ENCODE peak calls at places on chromosomes 7 and 10, in seven cellular contexts. X, M, P, T, G, O and C are unnamed samples.
A peak's percentile ranks its signal among the peaks of the same experiment; 100 is the strongest.

GRCh38 chr10:116138897-116139296 is 134.1 kb downstream of the GFRA1 start:
- DNase-seq in P (no peak), M (no peak), G (no peak), X (no peak), T (no peak), O (no peak), C (no peak)

GRCh38 chr10:21022821-21023220 is 125.7 kb upstream of the NEBL start:
- DNase-seq in P (no peak), M (no peak), O (no peak), G (no peak), T (no peak), X (no peak), C (no peak)

GRCh38 chr7:6227294-6227846 is 45.1 kb downstream of the CYTH3 start:
- DNase-seq in P (no peak), O (peak; percentile 61), M (peak; percentile 57), T (no peak), X (no peak), G (peak; percentile 53), C (no peak)

GRCh38 chr10:34647157-34647556 is 167.9 kb downstream of the PARD3 start:
- DNase-seq in X (no peak), G (no peak), O (no peak), M (no peak), T (no peak), P (no peak), C (no peak)

GRCh38 chr7:90412458-90413184 is 9.4 kb downstream of the CLDN12 start:
- DNase-seq in O (no peak), X (no peak), M (no peak), G (no peak), P (no peak), T (peak; percentile 50), C (no peak)

GRCh38 chr10:14653271-14654161 is 121.2 kb downstream of the FAM107B start:
- DNase-seq in M (peak; percentile 76), O (peak; percentile 74), P (no peak), T (peak; percentile 61), G (no peak), X (no peak), C (no peak)

GRCh38 chr7:88073625-88074024 is 139.6 kb downstream of the ADAM22 start:
- DNase-seq in M (no peak), P (no peak), G (no peak), T (no peak), O (no peak), X (no peak), C (no peak)

GRCh38 chr7:28160551-28160991 is 20.0 kb downstream of the JAZF1 start:
- DNase-seq in M (peak; percentile 67), P (no peak), G (no peak), O (no peak), T (no peak), X (no peak), C (no peak)

GRCh38 chr7:130930710-130931109 is 196.7 kb upstream of the KLF14 start:
- DNase-seq in O (no peak), T (no peak), G (no peak), X (no peak), P (no peak), M (peak; percentile 28), C (no peak)

GRCh38 chr7:150379590-150380379 is 655 bp downstream of the ZNF775 start:
- DNase-seq in T (no peak), M (no peak), O (no peak), G (no peak), P (no peak), X (no peak), C (no peak)

GRCh38 chr10:71974489-71975011 is 10.4 kb downstream of the CHST3 start:
- DNase-seq in X (no peak), T (no peak), P (no peak), G (no peak), O (no peak), M (peak; percentile 59), C (no peak)

GRCh38 chr7:113100091-113100723 is 13.6 kb upstream of the GPR85 start:
- DNase-seq in M (peak; percentile 40), P (no peak), G (peak; percentile 56), T (peak; percentile 61), O (no peak), X (peak; percentile 23), C (no peak)

GRCh38 chr10:79483948-79484347 is 28.4 kb upstream of the EIF5AL1 start:
- DNase-seq in P (no peak), T (no peak), M (peak; percentile 29), O (peak; percentile 92), G (no peak), X (peak; percentile 78), C (no peak)

GRCh38 chr10:86758231-86759072 is 2.0 kb downstream of the BMPR1A start:
- DNase-seq in T (no peak), G (no peak), M (peak; percentile 42), P (no peak), O (no peak), X (no peak), C (no peak)

GRCh38 chr7:142813262-142813661 is 41.6 kb upstream of the EPHB6 start:
- DNase-seq in O (no peak), P (no peak), T (no peak), G (peak; percentile 52), M (peak; percentile 70), X (no peak), C (no peak)

GRCh38 chr10:121580276-121581116 is 17.7 kb downstream of the FGFR2 start:
- DNase-seq in P (no peak), M (no peak), T (no peak), O (no peak), X (no peak), G (no peak), C (no peak)

GRCh38 chr7:108203433-108204002 is 73.4 kb upstream of the LAMB4 start:
- DNase-seq in P (no peak), T (no peak), M (no peak), G (no peak), O (no peak), X (no peak), C (no peak)

GRCh38 chr10:93420091-93420490 is 62.0 kb downstream of the MYOF start:
- DNase-seq in T (no peak), G (no peak), P (no peak), M (no peak), O (peak; percentile 65), X (no peak), C (no peak)

GRCh38 chr7:127652333-127653248 is 597 bp downstream of the SND1 start:
- DNase-seq in X (no peak), G (no peak), T (peak; percentile 18), M (peak; percentile 29), P (no peak), O (no peak), C (no peak)

GRCh38 chr7:157010588-157011332 is at the start of gene MNX1:
- DNase-seq in T (peak; percentile 91), O (no peak), M (no peak), G (no peak), X (peak; percentile 51), P (no peak), C (peak; percentile 33)

GRCh38 chr7:157012113-157012547 is 1.7 kb upstream of the MNX1 start:
- DNase-seq in X (no peak), M (no peak), T (no peak), G (no peak), O (no peak), P (no peak), C (no peak)

GRCh38 chr7:157009778-157010587 is 480 bp downstream of the MNX1 start:
- DNase-seq in O (no peak), M (no peak), X (no peak), G (no peak), T (no peak), P (no peak), C (no peak)

GRCh38 chr7:157013101-157013500 is 2.6 kb upstream of the MNX1 start:
- DNase-seq in G (no peak), X (no peak), P (no peak), T (no peak), O (no peak), M (no peak), C (no peak)

DNA sequence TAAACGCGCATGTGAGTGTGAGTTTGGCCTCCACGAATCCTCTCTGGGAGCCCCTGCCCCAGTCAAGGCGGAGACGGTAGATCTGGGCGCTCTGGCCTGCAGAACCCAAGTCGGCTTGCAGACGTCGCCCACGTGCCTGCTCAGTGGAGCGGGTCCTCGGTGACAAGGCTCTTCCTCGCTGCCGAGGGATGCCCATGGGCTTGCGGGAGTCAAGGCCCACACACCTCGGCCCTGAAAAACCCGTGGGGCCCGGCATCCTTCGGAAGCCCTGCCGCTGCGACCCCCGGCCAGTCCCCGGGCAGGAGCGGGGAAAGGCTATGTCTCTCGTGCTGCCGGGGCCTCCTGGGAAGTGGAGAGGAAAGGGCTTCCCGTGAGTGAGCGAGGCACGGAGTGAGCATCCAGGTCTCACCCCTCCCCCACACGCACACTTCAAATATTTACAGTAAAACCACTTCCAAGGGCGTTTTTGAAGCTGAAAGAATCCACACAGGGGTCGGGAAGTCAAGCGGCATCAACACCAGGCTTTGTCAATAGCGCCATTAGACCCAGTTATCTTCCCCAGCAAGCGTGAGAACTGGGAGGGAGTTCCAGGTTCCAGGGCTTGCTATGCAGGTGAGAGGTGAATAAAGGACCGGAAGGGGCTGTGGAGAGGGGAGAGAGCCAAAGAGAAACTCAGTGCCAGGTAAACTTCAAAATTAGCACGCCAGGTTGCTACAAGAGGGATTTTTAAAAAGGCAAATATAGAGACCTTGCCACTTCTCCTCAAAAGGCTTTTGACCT is 1.1 kb upstream of the MNX1 start:
- DNase-seq in T (no peak), M (no peak), O (no peak), G (no peak), X (no peak), P (no peak), C (no peak)
- H3K4me3 ChIP-seq in T (peak overlapping the region; percentile 25), M (no peak overlapping the region), O (no peak overlapping the region), G (no peak overlapping the region), X (peak overlapping the region; percentile 70), P (peak overlapping the region; percentile 74), C (peak overlapping the region; percentile 67)

GRCh38 chr7:109695386-109695785 is 1125.7 kb downstream of the DNAJB9 start:
- DNase-seq in P (no peak), O (no peak), M (no peak), X (no peak), G (no peak), T (no peak), C (no peak)
- H3K4me3 ChIP-seq in P (no peak overlapping the region), O (no peak overlapping the region), M (no peak overlapping the region), X (no peak overlapping the region), G (no peak overlapping the region), T (no peak overlapping the region), C (no peak overlapping the region)

GRCh38 chr7:44104880-44105771 is 981 bp downstream of the AEBP1 start:
- DNase-seq in O (peak; percentile 43), X (no peak), T (no peak), G (peak; percentile 41), P (no peak), M (peak; percentile 54), C (no peak)

GRCh38 chr7:44107961-44108767 is 4.0 kb downstream of the AEBP1 start:
- DNase-seq in O (no peak), M (no peak), X (no peak), T (no peak), P (no peak), G (no peak), C (no peak)

GRCh38 chr7:44105832-44106231 is 1.7 kb downstream of the AEBP1 start:
- DNase-seq in P (no peak), O (no peak), G (no peak), T (no peak), X (no peak), M (no peak), C (no peak)

GRCh38 chr7:44107116-44107960 is 3.2 kb downstream of the AEBP1 start:
- DNase-seq in O (no peak), P (no peak), X (no peak), M (no peak), G (no peak), T (no peak), C (no peak)

GRCh38 chr7:44106311-44107065 is 2.3 kb downstream of the AEBP1 start:
- DNase-seq in T (no peak), P (no peak), O (no peak), M (no peak), G (no peak), X (no peak), C (no peak)
- H3K4me3 ChIP-seq in T (no peak overlapping the region), P (no peak overlapping the region), O (peak overlapping the region; percentile 49), M (peak overlapping the region; percentile 60), G (no peak overlapping the region), X (no peak overlapping the region), C (no peak overlapping the region)

GRCh38 chr7:27116962-27117686 is 13.4 kb downstream of the HOXA4 start:
- DNase-seq in T (no peak), G (no peak), M (no peak), X (no peak), P (no peak), O (no peak), C (no peak)
- H3K4me3 ChIP-seq in T (no peak overlapping the region), G (no peak overlapping the region), M (peak overlapping the region; percentile 89), X (peak overlapping the region; percentile 51), P (no peak overlapping the region), O (no peak overlapping the region), C (no peak overlapping the region)